ENCODE peak calls at places on chromosomes 5 and 9, in six cellular contexts. S is mesendoderm, J is stomach, W is left ventricle myocardium inferior, N is left lung, Q is tibial nerve. H is an unnamed sample. For H3K4me1, the result is how much of the 10 kb centered on the place peaks cover.

GRCh38 chr5:179793470-179794139 is at the start of gene LTC4S:
- DNase-seq in J (peak), S (no peak), Q (no peak), N (peak), W (peak), H (no peak)

GRCh38 chr9:4262735-4263141 is 37.1 kb downstream of the GLIS3 start:
- DNase-seq in J (no peak), S (peak), N (no peak), W (no peak), Q (no peak), H (peak)

GRCh38 chr9:107422189-107422802 is 67.3 kb downstream of the KLF4 start:
- DNase-seq in W (peak), N (peak), J (peak), Q (peak), S (peak), H (peak)

GRCh38 chr9:130815242-130815808 is 19.7 kb upstream of the ABL1 start:
- DNase-seq in J (no peak), S (no peak), Q (no peak), W (no peak), N (no peak), H (no peak)

GRCh38 chr9:113886003-113886324 is 9.9 kb downstream of the ZNF618 start:
- DNase-seq in Q (no peak), J (no peak), W (no peak), S (no peak), N (no peak), H (no peak)

GRCh38 chr9:127541865-127542264 is 70.2 kb upstream of the STXBP1 start:
- DNase-seq in Q (peak), J (no peak), S (no peak), N (no peak), W (peak), H (peak)

GRCh38 chr5:89283758-89284493 is 400.9 kb upstream of the MEF2C start:
- DNase-seq in S (peak), N (no peak), J (no peak), Q (no peak), W (no peak), H (no peak)

GRCh38 chr5:82425591-82425990 is 147.4 kb upstream of the RPS23 start:
- DNase-seq in S (no peak), W (no peak), N (no peak), J (no peak), Q (no peak), H (no peak)

GRCh38 chr5:160230686-160231527 is 1.6 kb downstream of the FABP6 start:
- DNase-seq in J (no peak), N (no peak), S (no peak), Q (no peak), W (no peak), H (peak)

GRCh38 chr9:121184463-121184862 is 17.2 kb downstream of the RAB14 start:
- DNase-seq in J (no peak), N (no peak), S (no peak), Q (no peak), W (no peak), H (no peak)

GRCh38 chr9:87336407-87336806 is 161.3 kb upstream of the DAPK1 start:
- DNase-seq in S (peak), N (no peak), Q (no peak), W (no peak), J (no peak), H (peak)

GRCh38 chr9:81113408-81114124 is 575.8 kb downstream of the TLE1 start:
- DNase-seq in W (no peak), N (no peak), J (no peak), S (no peak), Q (no peak), H (no peak)

GRCh38 chr9:133861103-133861502 is 123.0 kb upstream of the SARDH start:
- DNase-seq in N (peak), S (no peak), J (no peak), W (no peak), Q (no peak), H (no peak)

GRCh38 chr5:135829681-135830383 is 4.6 kb upstream of the SLC25A48 start:
- DNase-seq in S (peak), J (peak), W (peak), N (peak), Q (no peak), H (peak)

GRCh38 chr5:143400541-143401252 is 2.8 kb downstream of the NR3C1 start:
- DNase-seq in S (no peak), N (no peak), W (no peak), J (no peak), Q (no peak), H (peak)

GRCh38 chr5:93044860-93045666 is 536.0 kb downstream of the NR2F1-AS1 start:
- DNase-seq in Q (no peak), J (no peak), N (no peak), W (no peak), S (peak), H (no peak)

GRCh38 chr5:149904977-149905376 is 39.6 kb downstream of the PDE6A start:
- DNase-seq in N (no peak), W (no peak), Q (no peak), J (no peak), S (no peak), H (no peak)

GRCh38 chr9:5085993-5086392 is 99.4 kb downstream of the INSL6 start:
- DNase-seq in N (peak), S (no peak), W (no peak), J (no peak), Q (no peak), H (no peak)

GRCh38 chr5:38330207-38330606 is 71.8 kb downstream of the EGFLAM start:
- DNase-seq in Q (no peak), J (no peak), W (no peak), S (no peak), N (no peak), H (no peak)

GRCh38 chr5:6449465-6450158 is 953 bp downstream of the UBE2QL1 start:
- DNase-seq in N (no peak), W (no peak), S (no peak), Q (no peak), J (no peak), H (no peak)

DNA sequence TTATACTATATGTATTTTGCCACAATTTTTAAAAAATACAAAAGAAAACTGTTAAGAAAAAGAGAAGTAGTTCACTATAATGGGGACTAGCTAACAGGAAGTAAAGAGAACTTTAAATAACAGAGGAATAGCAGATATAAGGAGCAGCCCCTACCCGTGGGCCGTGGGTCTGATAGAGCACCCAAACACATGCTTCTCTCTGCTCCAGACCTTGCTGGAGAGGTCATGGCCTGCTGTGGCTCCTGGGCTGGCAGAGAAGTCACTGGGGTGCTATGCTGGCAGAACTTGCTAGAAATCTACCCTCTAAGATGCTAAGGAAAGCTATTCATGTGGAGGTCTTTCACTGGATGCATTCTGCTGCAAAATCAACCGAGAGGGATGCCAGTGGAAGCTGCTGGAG is 10.0 kb upstream of the TNFAIP8 start:
- DNase-seq in J (no peak), Q (no peak), W (no peak), S (no peak), N (no peak), H (no peak)
- H3K4me1 ChIP-seq in J (under half), Q (under half), W (under half), S (under half), N (under half), H (under half)

GRCh38 chr9:92730897-92731296 is 33.7 kb downstream of the BICD2 start:
- DNase-seq in N (no peak), J (no peak), S (no peak), Q (no peak), W (no peak), H (no peak)

GRCh38 chr9:92728831-92729734 is 35.5 kb downstream of the BICD2 start:
- DNase-seq in N (no peak), S (peak), Q (no peak), W (no peak), J (peak), H (no peak)

GRCh38 chr9:92727716-92728700 is 36.6 kb downstream of the BICD2 start:
- DNase-seq in S (no peak), N (no peak), W (no peak), J (no peak), Q (no peak), H (no peak)

GRCh38 chr9:92726971-92727715 is 37.5 kb downstream of the BICD2 start:
- DNase-seq in W (peak), S (peak), Q (no peak), J (no peak), N (no peak), H (no peak)

GRCh38 chr9:92729735-92730155 is 34.9 kb downstream of the BICD2 start:
- DNase-seq in J (no peak), S (no peak), W (no peak), Q (no peak), N (no peak), H (no peak)
- H3K4me1 ChIP-seq in J (under half), S (under half), W (half or more), Q (under half), N (under half), H (under half)

DNA sequence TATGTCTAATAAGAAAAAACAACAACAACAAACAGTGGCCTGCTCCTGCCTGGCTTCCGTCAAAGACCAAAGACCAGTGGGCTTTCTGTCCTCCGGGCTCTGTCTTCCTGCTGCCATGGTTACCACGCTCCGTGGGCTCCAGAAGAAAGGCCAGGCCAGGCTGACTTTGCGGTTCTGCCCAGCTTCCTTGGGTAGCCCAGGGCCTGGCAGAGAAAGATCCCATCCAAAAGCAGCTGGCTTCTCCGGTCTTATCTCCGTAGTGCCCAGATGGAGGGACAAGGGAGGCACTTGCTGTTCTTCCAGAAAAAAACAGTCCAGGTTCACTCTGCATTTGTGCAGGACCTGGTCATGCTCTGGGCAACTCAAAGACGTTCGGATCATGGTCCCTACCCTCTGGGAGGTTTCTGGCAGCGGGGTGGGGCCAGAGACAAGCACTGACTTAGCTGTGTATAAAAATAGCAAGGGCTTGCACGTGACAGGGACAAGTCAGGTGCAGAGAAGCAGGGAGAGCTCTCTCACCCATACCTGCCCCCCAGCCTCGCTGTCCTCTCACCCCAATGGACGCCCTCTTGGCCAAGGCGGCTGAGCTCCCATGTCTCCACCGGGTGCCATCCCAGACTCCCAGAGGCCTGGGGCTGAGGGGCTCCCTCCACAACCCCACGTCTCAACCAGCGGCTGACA is 212.2 kb downstream of the C9orf50 start:
- DNase-seq in N (peak), Q (no peak), S (no peak), J (peak), W (peak), H (no peak)
- H3K4me1 ChIP-seq in N (under half), Q (under half), S (under half), J (under half), W (under half), H (under half)

GRCh38 chr5:170025853-170026252 is 45.6 kb upstream of the INSYN2B start:
- DNase-seq in Q (no peak), N (no peak), W (no peak), S (no peak), J (no peak), H (no peak)
- H3K4me1 ChIP-seq in Q (under half), N (under half), W (under half), S (under half), J (under half), H (under half)

GRCh38 chr9:137277329-137278041 is at the start of gene TOR4A:
- DNase-seq in Q (peak), N (peak), J (peak), W (peak), S (peak), H (peak)

GRCh38 chr9:137273616-137274320 is 3.8 kb upstream of the TOR4A start:
- DNase-seq in S (no peak), Q (no peak), W (no peak), J (peak), N (peak), H (no peak)

GRCh38 chr9:137276757-137277328 is 683 bp upstream of the TOR4A start:
- DNase-seq in N (peak), S (peak), Q (no peak), W (peak), J (peak), H (peak)

GRCh38 chr9:137275937-137276756 is 1.4 kb upstream of the TOR4A start:
- DNase-seq in J (no peak), Q (no peak), S (no peak), N (peak), W (no peak), H (no peak)

DNA sequence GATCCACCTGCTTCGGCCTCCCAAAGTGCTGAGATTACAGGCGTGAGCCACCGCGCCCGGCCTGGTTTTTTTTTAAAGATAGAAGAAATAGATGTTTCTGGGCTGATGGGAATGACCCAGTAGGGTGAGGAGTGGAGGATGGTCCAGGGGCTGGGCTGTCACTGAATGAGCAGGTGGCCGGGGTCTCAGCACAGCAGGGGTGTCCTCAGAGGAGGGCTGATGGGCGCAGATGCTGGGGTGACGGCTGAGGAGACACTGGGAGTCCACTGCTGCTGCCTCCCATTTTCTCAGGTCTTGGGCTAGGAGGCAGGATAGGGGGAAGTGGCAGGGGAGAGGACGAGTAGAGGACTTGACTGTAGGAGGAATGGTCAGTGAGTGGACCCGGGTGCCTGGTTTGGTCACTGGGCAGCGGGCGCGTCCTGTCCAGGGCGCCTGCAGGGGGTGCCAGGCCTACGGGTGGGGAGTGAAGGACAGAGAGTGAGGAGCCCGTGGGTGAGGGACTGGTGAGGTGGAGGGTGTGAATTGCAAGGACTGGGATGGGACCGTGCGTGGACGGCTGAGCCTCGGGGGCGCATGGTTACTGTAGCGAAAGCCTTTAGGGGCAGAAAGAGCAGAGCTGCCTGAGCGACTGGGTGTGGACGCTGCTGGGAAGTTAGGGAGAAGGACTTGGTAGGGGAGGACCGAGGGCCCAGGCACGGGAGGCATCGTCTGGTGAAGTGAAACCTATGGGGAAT is 2.2 kb upstream of the TOR4A start:
- DNase-seq in Q (no peak), W (no peak), S (no peak), N (peak), J (no peak), H (no peak)
- H3K4me1 ChIP-seq in Q (under half), W (half or more), S (under half), N (under half), J (half or more), H (under half)

DNA sequence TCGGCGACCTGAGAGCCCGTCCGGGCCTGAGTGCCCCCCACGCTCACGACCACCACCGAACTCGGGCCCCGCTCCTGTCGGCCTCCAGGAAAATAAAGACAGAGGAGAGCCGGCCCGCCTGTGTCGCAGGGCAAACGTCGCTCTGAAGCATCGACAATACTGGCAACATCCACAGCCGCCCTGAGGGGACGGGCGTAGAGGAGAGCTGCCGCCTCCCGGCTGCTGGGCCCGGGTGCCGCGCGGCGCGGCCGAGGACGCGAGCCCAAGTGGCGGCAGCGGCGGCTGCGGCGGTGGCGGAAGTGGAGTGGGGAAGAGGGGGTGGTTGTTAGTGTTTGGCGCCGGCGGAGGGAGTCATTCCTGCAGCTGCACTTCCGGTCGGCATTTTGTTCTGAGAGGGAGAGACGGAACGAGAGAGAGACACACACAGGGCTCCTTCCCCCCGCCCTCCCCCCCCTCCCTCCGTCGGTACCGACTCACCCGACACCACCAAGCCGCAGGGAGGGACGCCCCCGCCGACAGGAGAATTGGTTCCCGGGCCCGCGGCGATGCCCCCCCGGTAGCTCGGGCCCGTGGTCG is at the start of gene NIPBL:
- DNase-seq in N (peak), W (peak), S (peak), Q (peak), J (peak), H (peak)
- H3K4me1 ChIP-seq in N (under half), W (half or more), S (under half), Q (under half), J (half or more), H (under half)

H was measured in adipocyte.